ENCODE peak calls at places on chromosomes 3 and 15, in six cellular contexts. O is glutamatergic neuron, U is Kasumi-1, I is PC-3, N is AG04449, X is epithelial cell of esophagus. A is an unnamed sample.

GRCh38 chr3:125613204-125613603 is 17.9 kb upstream of the OSBPL11 start:
- DNase-seq in X (no peak), N (no peak), O (no peak), I (no peak), U (no peak), A (no peak)

GRCh38 chr3:166071831-166072230 is 234.6 kb upstream of the BCHE start:
- DNase-seq in I (no peak), X (no peak), O (no peak), U (no peak), N (no peak), A (no peak)

GRCh38 chr3:157695586-157695985 is 192.4 kb upstream of the VEPH1 start:
- DNase-seq in U (no peak), N (no peak), X (no peak), O (no peak), I (no peak), A (no peak)

GRCh38 chr3:107681385-107681784 is 158.6 kb downstream of the BBX start:
- DNase-seq in N (no peak), U (no peak), X (no peak), I (no peak), O (no peak), A (no peak)

GRCh38 chr3:71395927-71396695 is 187.4 kb downstream of the FOXP1 start:
- DNase-seq in N (peak), I (peak), O (no peak), U (no peak), X (peak), A (no peak)

GRCh38 chr15:25468611-25469010 is 29.8 kb upstream of the UBE3A start:
- DNase-seq in I (no peak), O (no peak), N (no peak), U (no peak), X (no peak), A (no peak)

GRCh38 chr3:60399295-60399694 is 852.0 kb downstream of the FHIT start:
- DNase-seq in I (peak), O (no peak), X (no peak), U (no peak), N (no peak), A (no peak)

GRCh38 chr3:112124901-112125607 is 8.0 kb downstream of the GCSAM start:
- DNase-seq in I (no peak), X (no peak), O (no peak), N (no peak), U (no peak), A (peak)

GRCh38 chr3:49718419-49719213 is 868 bp downstream of the AMIGO3 start:
- DNase-seq in I (no peak), N (no peak), U (no peak), O (peak), X (peak), A (no peak)

GRCh38 chr3:42660131-42660715 is 6.7 kb downstream of the ZBTB47 start:
- DNase-seq in U (no peak), X (no peak), I (no peak), O (no peak), N (no peak), A (no peak)

GRCh38 chr3:30305021-30305420 is 301.4 kb upstream of the TGFBR2 start:
- DNase-seq in O (no peak), N (no peak), X (no peak), I (no peak), U (no peak), A (no peak)

GRCh38 chr15:68695061-68695595 is 116.3 kb downstream of the CORO2B start:
- DNase-seq in I (no peak), X (no peak), O (no peak), U (no peak), N (no peak), A (no peak)